ENCODE peak calls at places on chromosome 3, in four cellular contexts. K, V, A and M are unnamed samples.

GRCh38 chr3:19425825-19426224 is 277.5 kb downstream of the KCNH8 start:
- DNase-seq in K (no peak), V (no peak), A (no peak), M (no peak)

GRCh38 chr3:182970811-182971418 is 9.4 kb downstream of the DCUN1D1 start:
- DNase-seq in K (peak), V (no peak), A (no peak), M (no peak)

GRCh38 chr3:42709621-42710020 is 7.0 kb upstream of the HHATL start:
- DNase-seq in K (no peak), V (no peak), A (no peak), M (no peak)

GRCh38 chr3:32502089-32502943 is at the start of gene CMTM6:
- DNase-seq in K (peak), V (no peak), A (peak), M (peak)

GRCh38 chr3:189304465-189305341 is 132.9 kb downstream of the TPRG1 start:
- DNase-seq in K (no peak), V (no peak), A (peak), M (peak)

GRCh38 chr3:194323785-194324735 is 27.1 kb downstream of the CPN2 start:
- DNase-seq in K (peak), V (no peak), A (peak), M (no peak)

GRCh38 chr3:188439080-188439479 is 285.1 kb downstream of the LPP start:
- DNase-seq in K (no peak), V (no peak), A (no peak), M (no peak)

GRCh38 chr3:195260286-195260905 is 10.6 kb downstream of the XXYLT1 start:
- DNase-seq in K (no peak), V (no peak), A (no peak), M (no peak)

DNA sequence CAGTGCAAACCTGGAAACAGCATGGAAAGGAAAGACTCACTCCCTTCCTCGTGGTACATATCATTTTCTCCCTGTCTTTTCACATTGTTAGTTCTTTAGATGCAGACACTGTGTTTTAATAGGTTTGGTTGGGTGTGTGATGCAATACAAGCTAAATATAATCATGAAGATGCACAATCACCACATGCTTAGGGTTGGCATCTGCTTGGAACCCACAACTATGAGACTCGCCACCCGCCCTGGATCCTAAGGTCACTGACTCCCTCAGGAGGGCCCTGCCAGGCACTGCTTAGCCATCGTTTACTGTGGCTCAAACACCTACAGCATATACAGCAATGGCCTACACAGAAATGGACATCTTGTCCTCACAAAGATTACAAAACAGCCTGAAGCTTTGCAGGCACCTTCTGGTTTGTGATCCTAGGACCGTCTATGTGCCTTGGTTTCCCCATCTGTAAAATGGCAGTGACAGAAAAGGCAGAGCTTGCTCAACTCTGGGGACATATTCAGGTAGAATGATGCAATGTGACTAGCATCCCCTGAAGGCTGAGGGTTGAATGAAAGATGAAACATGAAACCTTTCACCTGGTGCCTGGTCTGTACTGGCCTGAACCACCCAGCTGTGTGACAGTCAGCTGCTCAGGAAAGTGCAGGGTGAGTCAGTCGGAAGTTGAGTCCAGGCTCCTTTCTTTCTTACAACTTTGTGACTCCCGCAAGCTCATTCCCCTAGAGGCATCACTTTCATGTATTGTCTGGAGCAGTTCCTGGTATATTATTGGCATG is 123.6 kb upstream of the PFN2 start:
- DNase-seq in K (no peak), V (no peak), A (no peak), M (no peak)
- TF ChIP-seq SUZ12 in K (no peak), V (no peak), A (no peak), M (no peak)

DNA sequence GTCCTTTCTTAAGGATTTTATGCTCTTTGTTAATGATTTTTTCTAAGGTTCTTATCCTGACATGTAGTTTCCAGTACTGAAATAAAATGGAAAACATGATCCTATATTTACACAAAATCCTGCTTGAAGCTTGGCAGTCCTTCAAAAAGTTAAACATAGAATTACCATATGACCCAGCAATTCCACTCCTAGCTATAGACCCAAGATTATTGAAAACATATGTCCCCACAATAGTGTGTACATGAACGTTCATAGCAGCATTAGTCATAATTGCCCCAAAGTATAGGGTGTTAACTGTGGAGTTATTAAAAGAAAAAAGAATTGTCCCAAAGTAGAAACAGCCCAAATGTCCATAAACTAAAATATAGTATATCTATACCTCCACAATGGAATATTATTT is 33.1 kb downstream of the ITGB5 start:
- DNase-seq in K (no peak), V (no peak), A (no peak), M (no peak)
- TF ChIP-seq SUZ12 in K (no peak), V (no peak), A (no peak), M (no peak)

GRCh38 chr3:50318163-50318562 is 4.4 kb downstream of the HYAL2 start:
- DNase-seq in K (no peak), V (no peak), A (no peak), M (no peak)
- TF ChIP-seq SUZ12 in K (no peak), V (no peak), A (no peak), M (no peak)

DNA sequence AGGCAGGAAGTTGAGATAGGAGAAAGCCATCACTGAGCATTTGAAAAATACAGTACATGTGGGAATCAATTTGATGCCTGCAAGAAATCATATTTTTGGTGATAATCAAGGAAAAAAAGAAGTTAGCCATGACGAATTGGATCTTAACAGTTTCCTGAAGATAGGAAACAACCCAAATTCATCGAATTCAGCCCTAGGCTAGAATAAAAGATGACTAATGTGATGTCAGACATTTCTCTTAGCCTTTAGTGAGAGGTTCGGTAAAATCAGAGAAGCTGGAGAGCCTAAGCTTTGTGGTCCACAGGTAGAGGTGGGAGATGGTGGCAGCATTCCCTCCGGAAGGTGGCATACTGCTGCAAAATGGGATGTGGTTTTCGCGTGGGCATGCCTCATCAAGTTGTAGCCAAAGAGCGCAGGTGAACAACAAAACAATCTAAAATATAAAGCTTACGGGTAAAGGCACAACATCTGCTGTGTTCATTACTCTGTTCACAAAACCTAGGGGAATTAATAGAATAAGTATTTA is 144.1 kb upstream of the ALCAM start:
- DNase-seq in K (peak), V (no peak), A (no peak), M (no peak)
- TF ChIP-seq SUZ12 in K (no peak), V (no peak), A (no peak), M (no peak)

DNA sequence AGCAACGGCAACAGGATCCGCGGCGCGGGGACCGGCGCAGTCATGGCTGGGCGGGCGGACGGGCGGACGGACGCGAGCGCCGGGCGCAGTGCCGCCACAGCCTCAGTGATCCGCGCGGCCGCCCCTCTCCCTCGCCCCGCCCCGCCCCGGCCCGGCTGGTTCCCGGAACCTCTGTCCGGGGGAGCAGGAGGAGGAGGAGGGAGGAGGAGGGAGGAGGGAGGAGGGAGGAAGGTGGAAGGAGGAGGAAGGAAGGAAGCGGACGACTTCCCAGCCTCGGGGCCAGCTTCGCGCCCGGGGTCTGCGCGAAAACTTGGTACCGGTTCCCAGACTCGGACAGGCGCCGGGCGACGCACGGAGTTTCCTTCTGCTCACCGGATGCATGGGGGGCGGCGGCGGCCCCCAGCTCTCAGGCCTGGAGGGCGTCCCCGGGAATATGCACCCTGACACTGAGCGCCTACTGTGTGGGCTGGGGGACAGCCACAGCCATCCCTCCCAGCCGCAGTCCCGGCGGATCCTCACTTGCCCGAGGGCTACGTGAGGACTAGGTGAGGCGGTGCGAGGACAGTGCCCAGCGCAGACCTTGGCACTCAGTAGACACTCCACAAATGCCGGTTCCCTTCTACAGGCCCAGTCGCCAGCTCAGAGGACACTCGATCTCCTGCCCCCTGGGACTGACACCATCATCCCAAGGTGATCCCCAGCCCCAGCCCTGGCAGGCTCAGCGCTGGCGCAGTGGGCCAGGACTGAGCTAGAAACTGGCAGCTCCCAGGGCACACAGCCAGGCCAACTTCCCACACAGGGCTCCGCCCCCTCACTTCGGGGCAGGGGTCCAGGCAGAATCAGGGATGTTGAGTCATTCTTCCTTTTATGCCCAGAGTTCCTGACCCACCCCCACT is at the start of gene SHISA5:
- DNase-seq in K (no peak), V (no peak), A (peak), M (peak)
- TF ChIP-seq SUZ12 in K (no peak), V (no peak), A (no peak), M (no peak)

DNA sequence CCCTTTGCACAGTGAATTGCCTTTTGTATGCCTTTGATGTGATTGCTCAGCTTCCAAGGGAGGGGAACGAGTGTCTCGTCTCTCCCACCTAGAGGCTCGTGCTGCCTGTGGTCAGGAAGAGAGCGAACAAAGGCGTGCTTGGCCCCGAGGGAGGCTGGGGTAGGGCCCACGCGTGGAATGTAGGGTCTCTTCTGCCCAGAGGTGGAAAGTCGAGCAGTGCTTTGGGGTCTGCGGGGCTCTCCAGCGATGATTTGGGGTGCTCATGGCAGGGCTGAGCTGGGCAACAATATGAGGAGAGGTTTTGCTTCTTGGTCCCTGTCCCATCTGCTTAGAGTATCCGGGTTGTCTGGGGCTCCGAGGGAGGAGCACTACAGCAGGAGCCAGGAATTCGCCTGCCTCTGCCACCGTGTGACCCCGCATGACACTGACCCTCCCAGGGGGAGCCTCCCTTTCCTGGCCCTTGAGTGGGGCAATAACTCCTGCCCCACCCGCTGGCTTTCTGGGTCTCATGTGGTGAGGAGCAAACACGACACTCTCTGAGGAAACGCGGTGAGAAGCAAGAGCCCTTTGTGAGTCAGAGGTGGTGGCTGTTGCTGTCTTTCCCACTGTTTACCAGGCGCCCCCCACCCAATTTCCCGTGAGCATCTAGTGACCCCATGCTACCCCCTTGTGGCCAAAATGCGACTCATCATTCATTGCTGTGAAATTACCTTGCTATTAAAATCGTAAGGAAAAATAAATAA is 29.6 kb downstream of the CCNL1 start:
- DNase-seq in K (peak), V (no peak), A (peak), M (peak)
- TF ChIP-seq SUZ12 in K (no peak), V (no peak), A (no peak), M (no peak)

GRCh38 chr3:101381809-101382208 is 61.4 kb upstream of the IMPG2 start:
- DNase-seq in K (peak), V (no peak), A (peak), M (no peak)
- TF ChIP-seq SUZ12 in K (no peak), V (no peak), A (no peak), M (no peak)